ENCODE peak calls at places on chromosome 7, in six cellular contexts. F is GM12878, W is prostate gland, U is pancreas, Q is stomach, K is thoracic aorta. Z is an unnamed sample.

GRCh38 chr7:105637755-105638154 is 56.5 kb upstream of the EFCAB10 start:
- DNase-seq in U (no peak), F (no peak), W (no peak), K (no peak), Q (no peak), Z (no peak)

GRCh38 chr7:41971640-41972187 is 265.3 kb downstream of the GLI3 start:
- DNase-seq in Q (no peak), F (no peak), K (no peak), U (no peak), W (no peak), Z (no peak)

GRCh38 chr7:152140560-152140959 is 115.1 kb downstream of the GALNT11 start:
- DNase-seq in K (no peak), F (no peak), W (no peak), Q (no peak), U (no peak), Z (no peak)

GRCh38 chr7:6886198-6886597 is 60.1 kb upstream of the CCZ1B start:
- DNase-seq in K (no peak), F (no peak), Q (no peak), W (no peak), U (no peak), Z (no peak)

GRCh38 chr7:134988161-134988560 is 1.9 kb downstream of the AGBL3 start:
- DNase-seq in K (no peak), W (no peak), F (no peak), U (no peak), Q (no peak), Z (no peak)

GRCh38 chr7:95921543-95921942 is 149.2 kb downstream of the DYNC1I1 start:
- DNase-seq in K (no peak), Q (no peak), F (no peak), U (no peak), W (no peak), Z (no peak)

GRCh38 chr7:17103984-17104383 is 194.5 kb upstream of the AHR start:
- DNase-seq in F (no peak), Q (no peak), U (no peak), K (no peak), W (no peak), Z (no peak)

GRCh38 chr7:17696422-17696821 is 243.9 kb downstream of the SNX13 start:
- DNase-seq in W (peak), K (no peak), F (no peak), U (no peak), Q (no peak), Z (no peak)

GRCh38 chr7:133931053-133931452 is 196.1 kb upstream of the LRGUK start:
- DNase-seq in F (no peak), W (no peak), Q (no peak), U (no peak), K (no peak), Z (no peak)

GRCh38 chr7:126210707-126211106 is 1042.0 kb downstream of the GRM8 start:
- DNase-seq in F (peak), K (no peak), Q (no peak), U (no peak), W (no peak), Z (no peak)

GRCh38 chr7:91620827-91621226 is 259.7 kb downstream of the MTERF1 start:
- DNase-seq in Q (no peak), K (no peak), F (no peak), W (no peak), U (no peak), Z (no peak)

GRCh38 chr7:41828911-41829310 is 126.0 kb upstream of the INHBA start:
- DNase-seq in W (no peak), U (no peak), K (no peak), Q (no peak), F (no peak), Z (no peak)

GRCh38 chr7:69962077-69962855 is 364.0 kb downstream of the AUTS2 start:
- DNase-seq in W (peak), F (peak), K (no peak), Q (peak), U (no peak), Z (peak)

GRCh38 chr7:107151538-107151937 is 17.3 kb upstream of the HBP1 start:
- DNase-seq in U (no peak), W (no peak), Q (no peak), K (no peak), F (no peak), Z (no peak)

GRCh38 chr7:12436896-12437535 is 33.4 kb upstream of the VWDE start:
- DNase-seq in W (no peak), K (no peak), F (no peak), U (no peak), Q (no peak), Z (no peak)

GRCh38 chr7:97179454-97180104 is 62.1 kb downstream of the SDHAF3 start:
- DNase-seq in U (no peak), Q (peak), F (peak), W (peak), K (no peak), Z (no peak)

GRCh38 chr7:803243-803635 is 29.0 kb upstream of the SUN1 start:
- DNase-seq in Q (no peak), W (no peak), U (no peak), F (no peak), K (no peak), Z (no peak)

GRCh38 chr7:27210441-27211083 is 10.7 kb upstream of the HOXA13 start:
- DNase-seq in Q (no peak), K (no peak), U (peak), F (no peak), W (peak), Z (no peak)

GRCh38 chr7:142585425-142585824 is 163.8 kb upstream of the PRSS1 start:
- DNase-seq in Q (no peak), W (no peak), U (no peak), K (no peak), F (no peak), Z (no peak)
- TF ChIP-seq CTCF in Q (no peak), W (no peak), U (no peak), K (no peak), F (peak), Z (no peak)

DNA sequence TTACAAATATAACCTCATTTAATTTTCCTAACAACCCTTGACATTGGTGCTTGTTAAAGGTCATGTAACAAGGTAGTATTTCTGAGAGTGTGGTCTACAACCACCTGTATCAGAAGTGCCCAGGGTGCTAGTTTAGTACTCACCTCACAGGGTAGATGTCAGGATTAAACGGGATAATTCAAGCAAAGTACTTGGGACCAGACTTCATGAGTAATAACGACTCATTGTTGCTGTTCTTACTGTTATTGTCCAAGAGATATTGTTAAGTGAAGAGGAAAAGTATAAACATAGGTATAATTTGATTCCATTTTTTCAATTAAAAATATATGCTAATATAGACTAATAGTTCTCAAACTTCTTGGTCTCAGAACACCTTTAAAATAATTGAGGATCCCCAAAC is 179.3 kb downstream of the WNT2 start:
- DNase-seq in K (no peak), Q (no peak), F (no peak), U (no peak), W (no peak), Z (no peak)
- H3K27ac ChIP-seq in K (no peak), Q (no peak), F (no peak), U (no peak), W (no peak), Z (no peak)

GRCh38 chr7:81173766-81174281 is 255.0 kb upstream of the SEMA3C start:
- DNase-seq in F (no peak), K (no peak), U (no peak), W (peak), Q (peak), Z (no peak)
- H3K4me3 ChIP-seq in F (no peak), K (peak), U (no peak), W (no peak), Q (no peak), Z (no peak)

GRCh38 chr7:129376076-129376777 is 58.0 kb upstream of the STRIP2 start:
- DNase-seq in K (no peak), U (no peak), Q (peak), F (no peak), W (peak), Z (peak)
- TF ChIP-seq CTCF in K (no peak), U (peak), Q (no peak), F (peak), W (no peak), Z (peak)

Z was measured in heart right ventricle.